ENCODE peak calls at places on chromosome 21, in seven cellular contexts. M, E, N, Y, A, R and K are unnamed samples. For H4K20me1, the result is how much of the 10 kb centered on the place peaks cover.

GRCh38 chr21:27425574-27425973 is 458.7 kb upstream of the ADAMTS5 start:
- DNase-seq in M (no peak), E (peak), N (peak), Y (no peak), A (no peak), R (no peak), K (no peak)

GRCh38 chr21:28705616-28706015 is 287.1 kb downstream of the LTN1 start:
- DNase-seq in M (no peak), E (peak), N (peak), Y (no peak), A (no peak), R (no peak), K (no peak)

GRCh38 chr21:27190601-27191000 is 223.7 kb upstream of the ADAMTS5 start:
- DNase-seq in M (no peak), E (peak), N (peak), Y (no peak), A (no peak), R (no peak), K (no peak)

GRCh38 chr21:17602874-17603273 is 9.8 kb downstream of the BTG3 start:
- DNase-seq in M (no peak), E (peak), N (peak), Y (no peak), A (no peak), R (no peak), K (no peak)

GRCh38 chr21:38815060-38815405 is 9.3 kb downstream of the ETS2 start:
- DNase-seq in M (no peak), E (no peak), N (peak), Y (no peak), A (no peak), R (no peak), K (no peak)

GRCh38 chr21:14773777-14774345 is 227.7 kb upstream of the SAMSN1 start:
- DNase-seq in M (no peak), E (no peak), N (peak), Y (peak), A (peak), R (peak), K (peak)

GRCh38 chr21:38380391-38381137 is 117.7 kb downstream of the ERG start:
- DNase-seq in M (no peak), E (peak), N (peak), Y (no peak), A (no peak), R (no peak), K (peak)

GRCh38 chr21:28754127-28754611 is 238.5 kb downstream of the LTN1 start:
- DNase-seq in M (no peak), E (peak), N (peak), Y (no peak), A (no peak), R (no peak), K (no peak)

GRCh38 chr21:14991957-14992356 is 72.8 kb downstream of the NRIP1 start:
- DNase-seq in M (no peak), E (no peak), N (no peak), Y (no peak), A (no peak), R (no peak), K (no peak)

GRCh38 chr21:31872452-31873274 is at the start of gene HUNK:
- DNase-seq in M (no peak), E (peak), N (peak), Y (peak), A (no peak), R (peak), K (no peak)

GRCh38 chr21:25456672-25457071 is 150.6 kb downstream of the MRPL39 start:
- DNase-seq in M (peak), E (peak), N (no peak), Y (no peak), A (no peak), R (no peak), K (no peak)

GRCh38 chr21:34990842-34991241 is 58.3 kb downstream of the RUNX1 start:
- DNase-seq in M (no peak), E (no peak), N (no peak), Y (no peak), A (no peak), R (no peak), K (no peak)
- H4K20me1 ChIP-seq in M (under half), E (under half), N (under half), Y (under half), A (under half), R (under half), K (under half)

GRCh38 chr21:42426876-42427480 is 23.3 kb downstream of the UBASH3A start:
- DNase-seq in M (no peak), E (no peak), N (no peak), Y (no peak), A (no peak), R (no peak), K (no peak)

GRCh38 chr21:42425603-42425985 is 21.9 kb downstream of the UBASH3A start:
- DNase-seq in M (peak), E (no peak), N (no peak), Y (no peak), A (no peak), R (no peak), K (no peak)

GRCh38 chr21:42427809-42428419 is 24.2 kb downstream of the UBASH3A start:
- DNase-seq in M (no peak), E (no peak), N (no peak), Y (no peak), A (no peak), R (no peak), K (no peak)

GRCh38 chr21:42424848-42425602 is 21.3 kb downstream of the UBASH3A start:
- DNase-seq in M (no peak), E (no peak), N (no peak), Y (no peak), A (no peak), R (peak), K (no peak)

DNA sequence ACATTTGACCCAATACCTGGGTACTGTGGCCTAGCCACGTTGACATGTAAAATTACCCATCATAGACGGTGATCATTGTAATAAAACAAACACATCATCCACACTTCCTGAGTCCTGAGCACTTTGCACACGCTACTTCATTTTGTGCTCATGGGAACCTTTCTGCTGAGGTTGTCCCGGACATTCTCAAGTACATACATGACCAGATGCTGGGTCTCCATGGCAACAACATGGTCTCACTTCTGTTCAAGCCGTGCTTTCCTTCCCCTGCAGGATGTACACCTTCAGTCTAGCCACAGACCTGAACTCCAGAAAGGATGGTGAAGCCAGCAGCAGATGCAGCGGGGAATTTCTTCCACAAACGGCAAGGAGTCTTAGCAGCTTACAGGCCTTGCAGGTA is 22.7 kb downstream of the UBASH3A start:
- DNase-seq in M (no peak), E (no peak), N (no peak), Y (no peak), A (no peak), R (no peak), K (no peak)
- H4K20me1 ChIP-seq in M (under half), E (under half), N (under half), Y (under half), A (under half), R (under half), K (under half)

GRCh38 chr21:44810829-44811228 is 7.0 kb downstream of the SUMO3 start:
- DNase-seq in M (no peak), E (no peak), N (no peak), Y (no peak), A (no peak), R (no peak), K (no peak)
- H4K20me1 ChIP-seq in M (under half), E (under half), N (under half), Y (under half), A (under half), R (under half), K (under half)

GRCh38 chr21:46111193-46111571 is 13.3 kb downstream of the COL6A2 start:
- DNase-seq in M (no peak), E (no peak), N (no peak), Y (no peak), A (no peak), R (no peak), K (no peak)
- H4K20me1 ChIP-seq in M (under half), E (under half), N (under half), Y (under half), A (under half), R (under half), K (under half)

GRCh38 chr21:33569986-33570385 is 18.5 kb downstream of the DONSON start:
- DNase-seq in M (no peak), E (no peak), N (no peak), Y (no peak), A (no peak), R (no peak), K (no peak)
- H4K20me1 ChIP-seq in M (under half), E (under half), N (under half), Y (under half), A (under half), R (under half), K (under half)